ENCODE peak calls at places on chromosomes 12 and 14, in ten cellular contexts. One of them, this sample, is unnamed.

GRCh38 chr14:100810861-100811461 is 15.0 kb upstream of the MEG3 start:
- DNase-seq in AG09309: no peak
- DNase-seq in astrocyte of the cerebellum: peak; percentile 85
- DNase-seq in A549: no peak
- DNase-seq in psoas muscle: no peak
- DNase-seq in tibial nerve: no peak
- DNase-seq in cardiac fibroblast: peak; percentile 21
- DNase-seq in pancreas: no peak
- DNase-seq in fibroblast of pulmonary artery: peak; percentile 30
- DNase-seq in dorsolateral prefrontal cortex: no peak
- DNase-seq in this sample: no peak

GRCh38 chr12:8681129-8681902 is 16.5 kb upstream of the RIMKLB start:
- DNase-seq in AG09309: no peak
- DNase-seq in astrocyte of the cerebellum: peak; percentile 55
- DNase-seq in A549: peak; percentile 52
- DNase-seq in psoas muscle: no peak
- DNase-seq in tibial nerve: no peak
- DNase-seq in cardiac fibroblast: peak; percentile 93
- DNase-seq in pancreas: no peak
- DNase-seq in fibroblast of pulmonary artery: peak; percentile 96
- DNase-seq in dorsolateral prefrontal cortex: no peak
- DNase-seq in this sample: no peak

GRCh38 chr14:64880382-64881121 is 845 bp upstream of the SPTB start:
- DNase-seq in AG09309: no peak
- DNase-seq in astrocyte of the cerebellum: no peak
- DNase-seq in A549: peak; percentile 40
- DNase-seq in psoas muscle: peak; percentile 62
- DNase-seq in tibial nerve: no peak
- DNase-seq in cardiac fibroblast: no peak
- DNase-seq in pancreas: peak; percentile 82
- DNase-seq in fibroblast of pulmonary artery: no peak
- DNase-seq in dorsolateral prefrontal cortex: peak; percentile 67
- DNase-seq in this sample: peak; percentile 57

GRCh38 chr12:94186461-94187237 is 38.3 kb downstream of the PLXNC1 start:
- DNase-seq in AG09309: no peak
- DNase-seq in astrocyte of the cerebellum: peak; percentile 8
- DNase-seq in A549: no peak
- DNase-seq in psoas muscle: peak; percentile 74
- DNase-seq in tibial nerve: peak; percentile 56
- DNase-seq in cardiac fibroblast: peak; percentile 63
- DNase-seq in pancreas: peak; percentile 66
- DNase-seq in fibroblast of pulmonary artery: peak; percentile 67
- DNase-seq in dorsolateral prefrontal cortex: peak; percentile 83
- DNase-seq in this sample: peak; percentile 61

GRCh38 chr14:22871200-22871961 is at the start of gene LRP10:
- DNase-seq in AG09309: no peak
- DNase-seq in astrocyte of the cerebellum: no peak
- DNase-seq in A549: peak; percentile 93
- DNase-seq in psoas muscle: peak; percentile 95
- DNase-seq in tibial nerve: peak; percentile 89
- DNase-seq in cardiac fibroblast: peak; percentile 92
- DNase-seq in pancreas: peak; percentile 92
- DNase-seq in fibroblast of pulmonary artery: peak; percentile 86
- DNase-seq in dorsolateral prefrontal cortex: peak; percentile 90
- DNase-seq in this sample: peak; percentile 97

GRCh38 chr14:61470261-61470953 is 149.0 kb downstream of the PRKCH start:
- DNase-seq in AG09309: peak; percentile 87
- DNase-seq in astrocyte of the cerebellum: peak; percentile 100
- DNase-seq in A549: peak; percentile 83
- DNase-seq in psoas muscle: no peak
- DNase-seq in tibial nerve: no peak
- DNase-seq in cardiac fibroblast: peak; percentile 99
- DNase-seq in pancreas: no peak
- DNase-seq in fibroblast of pulmonary artery: peak; percentile 100
- DNase-seq in dorsolateral prefrontal cortex: no peak
- DNase-seq in this sample: no peak

GRCh38 chr12:107088912-107089311 is 4.4 kb downstream of the CRY1 start:
- DNase-seq in AG09309: no peak
- DNase-seq in astrocyte of the cerebellum: no peak
- DNase-seq in A549: no peak
- DNase-seq in psoas muscle: no peak
- DNase-seq in tibial nerve: no peak
- DNase-seq in cardiac fibroblast: no peak
- DNase-seq in pancreas: no peak
- DNase-seq in fibroblast of pulmonary artery: no peak
- DNase-seq in dorsolateral prefrontal cortex: no peak
- DNase-seq in this sample: no peak

GRCh38 chr12:64450711-64451486 is 1.0 kb upstream of the TBK1 start:
- DNase-seq in AG09309: no peak
- DNase-seq in astrocyte of the cerebellum: no peak
- DNase-seq in A549: no peak
- DNase-seq in psoas muscle: no peak
- DNase-seq in tibial nerve: no peak
- DNase-seq in cardiac fibroblast: peak; percentile 16
- DNase-seq in pancreas: no peak
- DNase-seq in fibroblast of pulmonary artery: no peak
- DNase-seq in dorsolateral prefrontal cortex: no peak
- DNase-seq in this sample: no peak

GRCh38 chr12:50224026-50224692 is 57.0 kb upstream of the CERS5 start:
- DNase-seq in AG09309: no peak
- DNase-seq in astrocyte of the cerebellum: no peak
- DNase-seq in A549: peak; percentile 67
- DNase-seq in psoas muscle: no peak
- DNase-seq in tibial nerve: no peak
- DNase-seq in cardiac fibroblast: no peak
- DNase-seq in pancreas: no peak
- DNase-seq in fibroblast of pulmonary artery: peak; percentile 54
- DNase-seq in dorsolateral prefrontal cortex: no peak
- DNase-seq in this sample: peak; percentile 20

GRCh38 chr12:27822076-27822712 is 42.2 kb upstream of the MANSC4 start:
- DNase-seq in AG09309: peak; percentile 28
- DNase-seq in astrocyte of the cerebellum: peak; percentile 59
- DNase-seq in A549: peak; percentile 11
- DNase-seq in psoas muscle: no peak
- DNase-seq in tibial nerve: no peak
- DNase-seq in cardiac fibroblast: peak; percentile 50
- DNase-seq in pancreas: no peak
- DNase-seq in fibroblast of pulmonary artery: peak; percentile 80
- DNase-seq in dorsolateral prefrontal cortex: no peak
- DNase-seq in this sample: no peak

GRCh38 chr12:4685317-4685716 is 34.9 kb upstream of the GALNT8 start:
- DNase-seq in AG09309: no peak
- DNase-seq in astrocyte of the cerebellum: no peak
- DNase-seq in A549: no peak
- DNase-seq in psoas muscle: no peak
- DNase-seq in tibial nerve: no peak
- DNase-seq in cardiac fibroblast: no peak
- DNase-seq in pancreas: no peak
- DNase-seq in fibroblast of pulmonary artery: no peak
- DNase-seq in dorsolateral prefrontal cortex: no peak
- DNase-seq in this sample: no peak

GRCh38 chr14:88562831-88563686 is at the start of gene ZC3H14:
- DNase-seq in AG09309: no peak
- DNase-seq in astrocyte of the cerebellum: peak; percentile 68
- DNase-seq in A549: peak; percentile 91
- DNase-seq in psoas muscle: peak; percentile 92
- DNase-seq in tibial nerve: peak; percentile 58
- DNase-seq in cardiac fibroblast: peak; percentile 91
- DNase-seq in pancreas: peak; percentile 95
- DNase-seq in fibroblast of pulmonary artery: peak; percentile 88
- DNase-seq in dorsolateral prefrontal cortex: peak; percentile 74
- DNase-seq in this sample: peak; percentile 81

GRCh38 chr12:6200266-6201198 is at the start of gene CD9:
- DNase-seq in AG09309: no peak
- DNase-seq in astrocyte of the cerebellum: no peak
- DNase-seq in A549: peak; percentile 78
- DNase-seq in psoas muscle: peak; percentile 79
- DNase-seq in tibial nerve: no peak
- DNase-seq in cardiac fibroblast: peak; percentile 53
- DNase-seq in pancreas: peak; percentile 89
- DNase-seq in fibroblast of pulmonary artery: peak; percentile 48
- DNase-seq in dorsolateral prefrontal cortex: peak; percentile 43
- DNase-seq in this sample: peak; percentile 83

GRCh38 chr12:77751939-77752338 is 78.8 kb upstream of the NAV3 start:
- DNase-seq in AG09309: peak; percentile 27
- DNase-seq in astrocyte of the cerebellum: peak; percentile 81
- DNase-seq in A549: no peak
- DNase-seq in psoas muscle: no peak
- DNase-seq in tibial nerve: no peak
- DNase-seq in cardiac fibroblast: peak; percentile 66
- DNase-seq in pancreas: no peak
- DNase-seq in fibroblast of pulmonary artery: peak; percentile 74
- DNase-seq in dorsolateral prefrontal cortex: no peak
- DNase-seq in this sample: no peak

GRCh38 chr12:45760333-45760732 is 30.8 kb downstream of the ARID2 start:
- DNase-seq in AG09309: no peak
- DNase-seq in astrocyte of the cerebellum: no peak
- DNase-seq in A549: no peak
- DNase-seq in psoas muscle: no peak
- DNase-seq in tibial nerve: no peak
- DNase-seq in cardiac fibroblast: no peak
- DNase-seq in pancreas: no peak
- DNase-seq in fibroblast of pulmonary artery: no peak
- DNase-seq in dorsolateral prefrontal cortex: no peak
- DNase-seq in this sample: no peak

GRCh38 chr14:79543348-79543747 is 668.0 kb downstream of the DIO2 start:
- DNase-seq in AG09309: no peak
- DNase-seq in astrocyte of the cerebellum: no peak
- DNase-seq in A549: no peak
- DNase-seq in psoas muscle: no peak
- DNase-seq in tibial nerve: no peak
- DNase-seq in cardiac fibroblast: no peak
- DNase-seq in pancreas: no peak
- DNase-seq in fibroblast of pulmonary artery: no peak
- DNase-seq in dorsolateral prefrontal cortex: no peak
- DNase-seq in this sample: no peak

GRCh38 chr12:46383654-46384450 is 11.3 kb upstream of the SLC38A2 start:
- DNase-seq in AG09309: peak; percentile 91
- DNase-seq in astrocyte of the cerebellum: peak; percentile 85
- DNase-seq in A549: peak; percentile 93
- DNase-seq in psoas muscle: peak; percentile 97
- DNase-seq in tibial nerve: peak; percentile 86
- DNase-seq in cardiac fibroblast: peak; percentile 99
- DNase-seq in pancreas: peak; percentile 89
- DNase-seq in fibroblast of pulmonary artery: peak; percentile 98
- DNase-seq in dorsolateral prefrontal cortex: peak; percentile 90
- DNase-seq in this sample: peak; percentile 94

GRCh38 chr12:22626429-22626828 is 1.5 kb downstream of the ETNK1 start:
- DNase-seq in AG09309: no peak
- DNase-seq in astrocyte of the cerebellum: peak; percentile 9
- DNase-seq in A549: no peak
- DNase-seq in psoas muscle: no peak
- DNase-seq in tibial nerve: no peak
- DNase-seq in cardiac fibroblast: peak; percentile 39
- DNase-seq in pancreas: no peak
- DNase-seq in fibroblast of pulmonary artery: peak; percentile 29
- DNase-seq in dorsolateral prefrontal cortex: no peak
- DNase-seq in this sample: no peak

GRCh38 chr14:73764881-73765280 is 50.7 kb upstream of the PNMA1 start:
- DNase-seq in AG09309: no peak
- DNase-seq in astrocyte of the cerebellum: no peak
- DNase-seq in A549: no peak
- DNase-seq in psoas muscle: peak; percentile 94
- DNase-seq in tibial nerve: peak; percentile 68
- DNase-seq in cardiac fibroblast: peak; percentile 67
- DNase-seq in pancreas: peak; percentile 67
- DNase-seq in fibroblast of pulmonary artery: peak; percentile 55
- DNase-seq in dorsolateral prefrontal cortex: no peak
- DNase-seq in this sample: peak; percentile 88

GRCh38 chr14:91387135-91387849 is 30.3 kb downstream of the CCDC88C start:
- DNase-seq in AG09309: no peak
- DNase-seq in astrocyte of the cerebellum: peak; percentile 51
- DNase-seq in A549: no peak
- DNase-seq in psoas muscle: peak; percentile 26
- DNase-seq in tibial nerve: no peak
- DNase-seq in cardiac fibroblast: peak; percentile 25
- DNase-seq in pancreas: no peak
- DNase-seq in fibroblast of pulmonary artery: peak; percentile 33
- DNase-seq in dorsolateral prefrontal cortex: no peak
- DNase-seq in this sample: no peak
- H3K4me3 ChIP-seq in AG09309: no peak overlapping the region
- H3K4me3 ChIP-seq in astrocyte of the cerebellum: no peak overlapping the region
- H3K4me3 ChIP-seq in A549: no peak overlapping the region
- H3K4me3 ChIP-seq in psoas muscle: no peak overlapping the region
- H3K4me3 ChIP-seq in tibial nerve: no peak overlapping the region
- H3K4me3 ChIP-seq in cardiac fibroblast: no peak overlapping the region
- H3K4me3 ChIP-seq in pancreas: no peak overlapping the region
- H3K4me3 ChIP-seq in fibroblast of pulmonary artery: no peak overlapping the region
- H3K4me3 ChIP-seq in dorsolateral prefrontal cortex: no peak overlapping the region
- H3K4me3 ChIP-seq in this sample: no peak overlapping the region

GRCh38 chr12:112165624-112166023 is 40.3 kb downstream of the TRAFD1 start:
- DNase-seq in AG09309: no peak
- DNase-seq in astrocyte of the cerebellum: no peak
- DNase-seq in A549: no peak
- DNase-seq in psoas muscle: no peak
- DNase-seq in tibial nerve: no peak
- DNase-seq in cardiac fibroblast: no peak
- DNase-seq in pancreas: peak; percentile 30
- DNase-seq in fibroblast of pulmonary artery: no peak
- DNase-seq in dorsolateral prefrontal cortex: no peak
- DNase-seq in this sample: no peak
- TF ChIP-seq CTCF in AG09309: no peak
- TF ChIP-seq CTCF in astrocyte of the cerebellum: no peak
- TF ChIP-seq CTCF in A549: no peak
- TF ChIP-seq CTCF in psoas muscle: no peak
- TF ChIP-seq CTCF in tibial nerve: no peak
- TF ChIP-seq CTCF in cardiac fibroblast: no peak
- TF ChIP-seq CTCF in pancreas: no peak
- TF ChIP-seq CTCF in fibroblast of pulmonary artery: no peak
- TF ChIP-seq CTCF in dorsolateral prefrontal cortex: no peak
- TF ChIP-seq CTCF in this sample: no peak

GRCh38 chr12:131808744-131809371 is 19.3 kb upstream of the MMP17 start:
- DNase-seq in AG09309: no peak
- DNase-seq in astrocyte of the cerebellum: no peak
- DNase-seq in A549: no peak
- DNase-seq in psoas muscle: peak; percentile 77
- DNase-seq in tibial nerve: no peak
- DNase-seq in cardiac fibroblast: peak; percentile 43
- DNase-seq in pancreas: no peak
- DNase-seq in fibroblast of pulmonary artery: no peak
- DNase-seq in dorsolateral prefrontal cortex: no peak
- DNase-seq in this sample: no peak
- H3K4me3 ChIP-seq in AG09309: peak overlapping the region; percentile 13
- H3K4me3 ChIP-seq in astrocyte of the cerebellum: no peak overlapping the region
- H3K4me3 ChIP-seq in A549: no peak overlapping the region
- H3K4me3 ChIP-seq in psoas muscle: no peak overlapping the region
- H3K4me3 ChIP-seq in tibial nerve: no peak overlapping the region
- H3K4me3 ChIP-seq in cardiac fibroblast: peak overlapping the region; percentile 33
- H3K4me3 ChIP-seq in pancreas: no peak overlapping the region
- H3K4me3 ChIP-seq in fibroblast of pulmonary artery: no peak overlapping the region
- H3K4me3 ChIP-seq in dorsolateral prefrontal cortex: no peak overlapping the region
- H3K4me3 ChIP-seq in this sample: no peak overlapping the region

DNA sequence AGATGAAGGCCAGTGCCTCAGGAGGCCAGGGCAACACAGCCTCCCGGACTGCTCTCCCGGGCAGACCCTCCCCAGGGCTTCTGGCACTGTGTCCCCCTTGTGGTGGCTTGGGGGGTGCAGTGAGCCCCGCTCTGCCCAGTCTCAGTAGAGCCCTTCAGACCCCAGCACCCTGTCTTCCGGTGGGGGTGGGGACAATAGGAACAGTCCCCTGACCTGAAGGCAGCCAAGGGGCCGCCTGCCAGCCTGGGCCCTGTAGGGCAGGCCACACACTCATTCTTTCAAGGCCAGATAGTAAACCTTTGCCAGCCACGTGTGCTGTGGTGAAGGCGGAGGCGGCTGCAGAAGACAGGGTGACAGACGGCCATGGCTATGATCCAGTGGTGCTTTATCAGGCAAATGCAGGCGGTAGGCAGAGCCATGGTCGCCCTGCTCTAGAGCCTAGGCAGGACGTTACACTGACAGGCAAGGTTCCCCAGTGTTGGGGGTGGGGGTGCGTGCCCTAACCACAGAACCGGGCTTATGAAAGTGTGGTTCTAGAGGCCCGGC is 15.0 kb downstream of the ZFYVE21 start:
- DNase-seq in AG09309: no peak
- DNase-seq in astrocyte of the cerebellum: no peak
- DNase-seq in A549: no peak
- DNase-seq in psoas muscle: peak; percentile 80
- DNase-seq in tibial nerve: no peak
- DNase-seq in cardiac fibroblast: peak; percentile 30
- DNase-seq in pancreas: peak; percentile 77
- DNase-seq in fibroblast of pulmonary artery: no peak
- DNase-seq in dorsolateral prefrontal cortex: no peak
- DNase-seq in this sample: no peak
- TF ChIP-seq CTCF in AG09309: no peak
- TF ChIP-seq CTCF in astrocyte of the cerebellum: peak; percentile 11
- TF ChIP-seq CTCF in A549: no peak
- TF ChIP-seq CTCF in psoas muscle: no peak
- TF ChIP-seq CTCF in tibial nerve: no peak
- TF ChIP-seq CTCF in cardiac fibroblast: peak; percentile 4
- TF ChIP-seq CTCF in pancreas: no peak
- TF ChIP-seq CTCF in fibroblast of pulmonary artery: peak; percentile 5
- TF ChIP-seq CTCF in dorsolateral prefrontal cortex: no peak
- TF ChIP-seq CTCF in this sample: no peak

This sample was measured in thyroid gland.